ENCODE peak calls at places on chromosomes 16 and 17, in four cellular contexts. S is H1, O is GM12878, H is HepG2. Q is an unnamed sample.

GRCh38 chr16:27463741-27464662 is 62.0 kb downstream of the IL21R start:
- DNase-seq in S (no peak), O (no peak), H (no peak), Q (no peak)

GRCh38 chr17:44921122-44921882 is 6.0 kb upstream of the GFAP start:
- DNase-seq in S (no peak), H (no peak), O (no peak), Q (no peak)

GRCh38 chr17:36088559-36089376 is 1.2 kb downstream of the CCL3 start:
- DNase-seq in H (no peak), S (no peak), O (no peak), Q (no peak)

GRCh38 chr17:77146882-77147281 is 6.1 kb downstream of the SEC14L1 start:
- DNase-seq in O (no peak), H (no peak), S (no peak), Q (no peak)

GRCh38 chr16:53048139-53048915 is 4.4 kb downstream of the CHD9NB start:
- DNase-seq in H (peak; percentile 86), O (no peak), S (no peak), Q (no peak)

GRCh38 chr16:88570691-88571092 is 489 bp downstream of the ZC3H18 start:
- DNase-seq in S (no peak), H (no peak), O (no peak), Q (no peak)

GRCh38 chr16:3780570-3780969 is 63.2 kb upstream of the TRAP1 start:
- DNase-seq in H (no peak), S (no peak), O (no peak), Q (no peak)

GRCh38 chr17:51454456-51454978 is 194.2 kb downstream of the UTP18 start:
- DNase-seq in S (no peak), H (no peak), O (no peak), Q (no peak)

GRCh38 chr17:19456016-19456927 is 45.2 kb downstream of the RNF112 start:
- DNase-seq in O (no peak), H (no peak), S (no peak), Q (no peak)

GRCh38 chr17:78644259-78644658 is 67.1 kb upstream of the DNAH17 start:
- DNase-seq in O (no peak), H (no peak), S (no peak), Q (no peak)

GRCh38 chr17:4605826-4606225 is 21.5 kb downstream of the SMTNL2 start:
- DNase-seq in H (no peak), O (no peak), S (no peak), Q (no peak)

GRCh38 chr17:49898547-49899490 is 51.0 kb upstream of the TAC4 start:
- DNase-seq in O (no peak), H (peak; percentile 66), S (peak; percentile 70), Q (peak; percentile 30)

GRCh38 chr17:68603027-68603426 is 1.9 kb upstream of the FAM20A start:
- DNase-seq in O (no peak), S (no peak), H (no peak), Q (no peak)

GRCh38 chr16:85395913-85396878 is 216.9 kb upstream of the GSE1 start:
- DNase-seq in S (no peak), O (no peak), H (no peak), Q (no peak)

GRCh38 chr16:88194397-88195020 is 188.2 kb upstream of the ZNF469 start:
- DNase-seq in O (no peak), S (no peak), H (peak; percentile 19), Q (no peak)

DNA sequence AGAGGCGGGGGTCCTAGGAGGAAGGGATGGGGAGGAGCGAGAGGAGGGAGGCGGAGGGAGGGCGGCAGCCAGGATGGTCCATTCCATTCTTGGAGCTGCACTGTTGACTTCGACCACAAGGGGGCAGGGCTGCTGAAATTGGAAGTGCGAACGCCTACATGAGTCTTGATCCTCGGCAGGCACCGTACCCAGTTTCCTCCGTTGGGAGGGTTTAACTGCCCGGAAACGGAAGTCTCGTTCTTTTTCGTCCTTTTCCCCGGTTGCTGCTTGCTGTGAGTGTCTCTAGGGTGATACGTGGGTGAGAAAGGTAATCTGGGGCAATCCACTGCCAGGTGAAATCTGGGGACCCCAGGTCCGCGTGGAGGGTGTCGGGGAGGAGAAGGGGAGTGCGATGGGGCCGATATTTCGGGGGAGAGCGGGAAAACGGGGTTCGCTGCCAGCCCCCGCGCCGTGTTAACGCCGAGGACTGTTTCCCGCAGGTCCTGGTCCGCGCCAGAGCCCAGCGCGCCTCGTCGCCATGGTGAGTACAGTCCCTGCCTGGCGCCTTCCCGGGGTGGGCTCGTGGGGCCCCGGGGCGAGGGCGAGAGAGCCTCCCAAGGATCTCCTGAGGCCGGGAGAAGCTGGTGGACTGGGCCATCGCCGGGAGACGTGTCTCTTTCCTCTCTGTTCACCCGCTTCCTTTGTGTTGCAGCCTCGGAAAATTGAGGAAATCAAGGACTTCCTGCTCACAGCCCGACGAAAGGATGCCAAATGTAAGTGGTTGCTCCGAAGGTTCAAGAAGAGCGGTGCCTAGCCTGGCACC is at the start of gene RPL38:
- DNase-seq in H (peak; percentile 98), O (peak; percentile 91), S (peak; percentile 95), Q (peak; percentile 96)
- TF ChIP-seq YY1 in H (peak; percentile 59), O (peak; percentile 84), S (no peak), Q (no peak)

GRCh38 chr16:54936086-54936978 is 5.7 kb downstream of the IRX5 start:
- DNase-seq in O (no peak), H (no peak), S (no peak), Q (no peak)

GRCh38 chr16:54933281-54934150 is 2.9 kb downstream of the IRX5 start:
- DNase-seq in O (no peak), S (no peak), H (no peak), Q (no peak)

GRCh38 chr16:54935411-54936085 is 4.9 kb downstream of the IRX5 start:
- DNase-seq in O (no peak), H (no peak), S (no peak), Q (no peak)

GRCh38 chr16:54932737-54933254 is 2.1 kb downstream of the IRX5 start:
- DNase-seq in S (no peak), H (no peak), O (no peak), Q (no peak)

GRCh38 chr16:54934536-54935410 is 4.1 kb downstream of the IRX5 start:
- DNase-seq in S (no peak), O (no peak), H (no peak), Q (no peak)
- H3K9ac ChIP-seq in S (no peak overlapping the region), O (no peak overlapping the region), H (no peak overlapping the region), Q (peak overlapping the region; percentile 50)

GRCh38 chr16:11424118-11424460 is 78.8 kb downstream of the RMI2 start:
- DNase-seq in O (no peak), H (no peak), S (no peak), Q (no peak)

GRCh38 chr16:11423315-11424117 is 78.3 kb downstream of the RMI2 start:
- DNase-seq in S (no peak), H (no peak), O (peak; percentile 39), Q (no peak)

GRCh38 chr16:11425140-11425539 is 79.9 kb downstream of the RMI2 start:
- DNase-seq in O (no peak), S (no peak), H (no peak), Q (no peak)

GRCh38 chr16:11420895-11421294 is 75.6 kb downstream of the RMI2 start:
- DNase-seq in S (no peak), O (no peak), H (no peak), Q (no peak)

GRCh38 chr16:11422381-11423314 is 77.4 kb downstream of the RMI2 start:
- DNase-seq in H (no peak), O (no peak), S (no peak), Q (no peak)
- TF ChIP-seq SUZ12 in H (no peak), O (no peak), S (no peak), Q (no peak)

GRCh38 chr16:49557070-49557446 is 183.5 kb downstream of the C16orf78 start:
- DNase-seq in H (peak; percentile 7), S (peak; percentile 43), O (no peak), Q (peak; percentile 67)
- TF ChIP-seq YY1 in H (no peak), S (no peak), O (no peak), Q (no peak)

DNA sequence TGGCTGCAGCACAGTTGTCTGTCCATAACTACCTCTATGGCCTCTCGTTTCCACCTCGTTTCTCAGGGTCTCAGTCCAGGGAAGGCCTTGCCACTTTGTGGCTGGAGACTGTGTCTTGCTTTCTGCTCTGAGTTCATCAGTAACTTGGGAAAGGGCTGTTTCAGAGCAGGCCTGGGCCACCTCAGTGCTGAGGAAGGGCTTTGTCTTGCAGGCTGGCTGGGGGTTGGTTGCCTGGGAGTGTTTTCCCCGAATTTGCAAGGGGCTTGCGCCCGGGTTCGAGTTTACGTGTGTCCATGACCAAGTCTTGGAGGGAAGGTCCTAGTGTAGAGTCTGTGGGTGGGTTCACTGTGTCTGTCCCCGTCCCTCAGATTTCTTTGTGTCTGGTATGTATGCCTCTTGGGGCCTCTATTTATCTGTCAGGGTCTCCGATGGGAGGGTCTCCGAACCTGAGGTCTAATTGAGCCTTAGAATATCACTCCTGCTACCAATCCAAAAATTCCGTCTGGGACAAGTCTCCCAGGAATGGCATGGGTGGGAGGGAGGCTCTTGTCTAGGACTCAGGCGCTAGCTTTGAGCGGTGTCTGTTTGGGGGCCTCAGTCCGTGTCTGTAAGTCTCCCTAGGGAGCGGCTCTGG is 594 bp upstream of the TGFB1I1 start:
- DNase-seq in H (no peak), S (no peak), O (no peak), Q (no peak)
- H3K9ac ChIP-seq in H (peak overlapping the region; percentile 50), S (no peak overlapping the region), O (no peak overlapping the region), Q (peak overlapping the region; percentile 65)

GRCh38 chr17:40472733-40473452 is 28.5 kb downstream of the TNS4 start:
- DNase-seq in H (no peak), S (no peak), O (no peak), Q (no peak)

GRCh38 chr17:40469805-40470675 is 26.8 kb downstream of the IGFBP4 start:
- DNase-seq in H (no peak), O (no peak), S (no peak), Q (no peak)

GRCh38 chr17:40473573-40474365 is 27.7 kb downstream of the TNS4 start:
- DNase-seq in H (no peak), O (no peak), S (no peak), Q (no peak)

GRCh38 chr17:40474419-40475002 is 26.9 kb downstream of the TNS4 start:
- DNase-seq in H (no peak), O (no peak), S (no peak), Q (no peak)

DNA sequence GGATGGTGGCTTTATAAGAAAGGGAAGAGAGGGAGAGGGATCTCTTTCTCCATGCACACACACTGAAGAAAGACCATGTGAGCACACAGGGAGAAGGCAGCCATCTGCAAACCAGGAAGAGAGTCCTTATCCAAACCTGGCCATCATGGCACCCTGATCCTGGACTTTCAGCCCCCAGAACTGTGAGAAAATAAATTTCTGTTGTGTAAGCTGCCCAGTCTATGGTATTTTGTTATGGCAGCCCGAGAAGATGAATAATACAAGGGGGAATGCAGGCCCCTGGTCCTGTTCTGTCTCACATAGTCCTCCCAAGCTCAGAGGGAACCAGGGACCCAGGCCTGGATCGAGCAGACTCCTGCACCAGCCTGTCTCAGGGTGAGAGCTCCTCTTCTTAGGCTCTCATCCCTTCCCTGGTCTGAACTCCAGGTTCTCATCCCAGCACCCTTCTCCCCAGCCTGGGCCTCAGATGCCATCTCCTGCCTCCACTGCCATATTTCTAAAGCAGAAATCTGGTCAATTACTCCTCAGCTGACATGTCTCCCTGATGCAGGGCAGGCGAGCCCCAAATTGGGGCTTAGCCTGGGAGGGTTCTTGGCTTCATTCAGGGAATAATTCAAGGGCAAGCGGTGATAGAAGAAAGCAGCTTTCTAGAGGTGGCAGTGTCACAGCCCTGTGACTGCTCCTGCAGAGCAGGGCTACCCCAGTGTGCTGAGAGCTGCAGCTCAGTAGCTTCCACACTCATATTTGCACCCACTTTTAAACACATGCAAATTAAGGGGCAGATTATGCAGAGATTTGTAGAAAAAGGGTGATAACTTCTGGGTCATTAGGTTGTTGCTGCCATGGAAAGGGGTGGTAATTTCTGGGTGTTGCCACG is 28.8 kb downstream of the IGFBP4 start:
- DNase-seq in S (no peak), H (no peak), O (no peak), Q (no peak)
- TF ChIP-seq SUZ12 in S (no peak), H (no peak), O (no peak), Q (no peak)

Q was measured in NT2/D1.